ENCODE peak calls at places on chromosomes 6 and 20, in four cellular contexts. A is HAP-1; L is CD8-positive, alpha-beta memory T cell; B is AG09309. N is an unnamed sample.

GRCh38 chr6:118678866-118679265 is 27.5 kb upstream of the CEP85L start:
- DNase-seq in A (no peak), L (no peak), B (no peak), N (no peak)

GRCh38 chr6:1381397-1382330 is 7.7 kb upstream of the FOXF2 start:
- DNase-seq in A (peak; percentile 83), L (peak; percentile 19), B (no peak), N (no peak)

GRCh38 chr20:10674684-10675455 is 1.1 kb upstream of the JAG1 start:
- DNase-seq in A (peak; percentile 85), L (no peak), B (no peak), N (no peak)

GRCh38 chr6:136186363-136186762 is 63.7 kb downstream of the MTFR2 start:
- DNase-seq in A (no peak), L (no peak), B (no peak), N (no peak)

GRCh38 chr6:27293436-27294152 is 18.5 kb downstream of the POM121L2 start:
- DNase-seq in A (peak; percentile 73), L (no peak), B (no peak), N (no peak)

GRCh38 chr20:62900692-62901584 is 25.4 kb downstream of the DIDO1 start:
- DNase-seq in A (no peak), L (no peak), B (no peak), N (no peak)

GRCh38 chr20:14512856-14513255 is 175.4 kb upstream of the FLRT3 start:
- DNase-seq in A (no peak), L (no peak), B (no peak), N (no peak)

GRCh38 chr20:4018015-4018748 is 2.8 kb upstream of the RNF24 start:
- DNase-seq in A (no peak), L (no peak), B (no peak), N (no peak)

GRCh38 chr6:73131706-73132105 is 93.6 kb downstream of the KHDC1L start:
- DNase-seq in A (no peak), L (no peak), B (no peak), N (no peak)

GRCh38 chr6:17472653-17473183 is 79.3 kb downstream of the CAP2 start:
- DNase-seq in A (no peak), L (no peak), B (no peak), N (no peak)

GRCh38 chr20:24395151-24395550 is 74.3 kb upstream of the SYNDIG1 start:
- DNase-seq in A (no peak), L (no peak), B (no peak), N (no peak)

GRCh38 chr6:85641916-85642773 is 541 bp downstream of the SYNCRIP start:
- DNase-seq in A (peak; percentile 60), L (peak; percentile 55), B (no peak), N (no peak)

DNA sequence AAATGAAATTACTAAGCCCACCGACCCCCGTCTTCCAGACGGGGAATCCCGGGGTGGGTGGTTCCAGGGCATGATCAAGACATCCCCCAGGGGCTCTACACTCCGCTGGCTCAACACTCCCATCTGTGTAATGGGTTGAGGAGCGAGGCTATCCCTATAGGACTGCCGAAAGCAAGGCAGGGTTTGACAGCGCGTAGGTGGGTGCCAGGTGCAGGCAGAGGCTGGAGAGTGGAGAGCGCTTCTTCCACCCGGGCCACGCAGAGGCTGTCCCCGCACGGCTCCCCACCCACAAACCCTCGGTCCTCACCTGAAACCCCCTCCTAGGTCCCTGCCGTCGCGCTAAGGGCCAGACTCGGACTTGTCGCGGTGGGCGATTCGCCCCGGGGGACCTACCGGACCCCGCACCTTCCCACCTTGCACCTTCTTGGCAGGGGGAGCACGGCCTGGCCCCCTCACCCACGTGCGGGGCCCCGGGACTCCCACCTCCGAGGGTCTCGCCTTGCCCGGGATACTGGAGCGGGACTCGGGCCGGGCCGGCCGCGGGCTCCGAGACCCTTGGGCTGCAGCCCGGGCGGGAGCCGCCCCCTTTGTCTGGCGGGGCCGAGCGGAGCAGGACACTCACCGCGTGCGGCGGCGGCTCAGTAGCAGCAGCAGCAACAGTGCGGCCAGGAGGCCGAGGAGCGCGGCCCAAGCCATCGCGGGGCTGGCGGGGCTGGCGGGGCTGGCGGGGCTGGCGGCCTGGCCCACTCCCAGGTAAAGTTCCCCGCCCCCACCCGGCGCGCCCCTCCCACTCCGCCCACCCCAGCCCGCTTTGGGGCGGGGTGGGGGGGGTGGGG is at the start of gene PTGIS:
- DNase-seq in A (no peak), L (no peak), B (no peak), N (no peak)
- H3K4me3 ChIP-seq in A (no peak within 1 kb of the TSS), L (no peak within 1 kb of the TSS), B (peak within 1 kb of the TSS; percentile 44), N (peak within 1 kb of the TSS; percentile 33)

DNA sequence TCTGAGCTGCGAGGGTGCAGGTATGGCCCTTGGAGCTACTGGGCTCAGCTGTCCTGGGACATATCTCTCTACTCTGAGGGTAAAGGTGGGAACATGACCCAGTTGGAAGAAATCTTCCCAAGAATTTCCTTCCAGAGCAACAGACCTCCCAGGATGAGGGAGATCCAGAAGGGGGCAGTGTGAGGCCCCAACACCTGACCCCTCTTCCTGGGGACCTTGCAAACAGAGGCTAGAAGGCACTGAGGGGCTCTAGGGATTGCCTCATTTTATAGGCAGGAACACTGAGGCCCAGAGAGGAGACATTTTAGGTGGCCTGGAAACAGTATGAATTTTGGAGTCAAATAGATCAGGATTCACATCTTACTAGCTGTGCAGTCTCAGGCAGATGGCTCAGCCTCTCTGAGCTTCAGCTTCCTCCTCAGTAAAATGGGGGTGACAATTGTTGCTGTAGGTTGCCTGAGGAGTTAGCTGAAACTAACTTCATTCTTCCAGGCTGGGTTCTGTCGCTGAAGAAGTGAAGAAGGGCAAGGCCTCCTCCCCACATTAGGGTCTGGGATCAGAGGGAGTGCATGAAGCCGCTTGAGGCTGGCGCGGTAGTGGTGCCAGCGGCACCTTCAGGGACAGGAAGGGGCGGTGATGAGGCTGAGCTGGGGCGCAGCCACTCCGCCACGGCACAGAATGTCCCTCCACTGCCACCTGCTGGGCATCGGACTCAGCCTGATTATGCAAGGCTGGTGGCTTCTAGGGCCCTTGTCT is 11.4 kb downstream of the KCNK17 start:
- DNase-seq in A (peak; percentile 91), L (peak; percentile 72), B (no peak), N (peak; percentile 12)
- H3K4me3 ChIP-seq in A (no peak overlapping the region), L (peak overlapping the region; percentile 40), B (no peak overlapping the region), N (no peak overlapping the region)

DNA sequence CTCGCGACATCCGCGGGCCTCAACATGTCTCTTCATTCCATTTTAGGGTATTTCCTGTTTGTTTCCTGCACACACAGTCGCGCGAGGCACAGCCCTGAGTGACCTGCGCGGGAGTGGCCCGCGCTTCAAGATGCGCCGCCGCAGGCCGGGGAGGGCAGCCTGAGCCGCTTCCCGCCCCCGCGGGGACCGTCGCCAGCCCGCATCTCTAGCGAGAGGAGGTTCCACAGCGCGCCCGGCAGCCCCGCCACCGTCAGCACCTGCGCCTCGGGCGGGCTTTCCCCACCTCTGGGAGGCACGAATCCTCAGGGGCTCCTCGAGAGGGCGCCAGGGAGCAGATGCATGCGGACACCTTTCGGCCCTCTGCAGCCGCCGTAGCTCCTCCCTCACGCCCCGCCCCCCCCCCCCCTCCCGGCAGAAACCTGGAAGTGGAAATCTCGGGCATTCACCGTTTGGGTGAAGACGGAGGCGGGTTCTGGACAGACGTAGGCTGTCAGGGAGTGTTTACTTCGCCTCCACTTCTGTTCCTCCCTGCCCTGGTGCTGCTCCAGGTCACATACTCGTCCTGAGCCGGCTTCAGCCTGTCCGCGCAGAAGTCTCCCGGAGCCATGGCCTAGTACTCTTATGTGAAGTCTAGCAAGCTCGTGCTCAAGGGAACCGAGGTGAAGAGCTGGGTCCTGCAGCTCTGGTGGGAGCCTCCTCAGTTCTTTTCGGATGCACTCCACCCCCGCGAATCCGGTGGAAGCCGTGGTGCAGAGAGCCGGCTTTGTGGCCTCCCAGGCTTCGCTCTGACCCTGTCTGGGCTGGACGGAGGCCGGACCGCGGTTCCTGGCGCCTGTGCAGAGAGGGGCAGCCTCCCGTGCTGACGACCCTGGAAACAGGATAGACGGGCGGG is 880.5 kb upstream of the DEFB115 start:
- DNase-seq in A (peak; percentile 91), L (peak; percentile 89), B (peak; percentile 13), N (no peak)
- H3K4me3 ChIP-seq in A (peak overlapping the region; percentile 65), L (peak overlapping the region; percentile 96), B (peak overlapping the region; percentile 60), N (peak overlapping the region; percentile 65)

GRCh38 chr6:107936162-107936909 is 21.7 kb downstream of the SEC63 start:
- DNase-seq in A (no peak), L (no peak), B (no peak), N (no peak)

GRCh38 chr6:107932580-107932979 is 25.4 kb downstream of the SEC63 start:
- DNase-seq in A (no peak), L (no peak), B (no peak), N (no peak)

GRCh38 chr6:107928984-107929383 is 29.0 kb downstream of the SEC63 start:
- DNase-seq in A (no peak), L (no peak), B (no peak), N (no peak)

GRCh38 chr6:107931894-107932293 is 26.1 kb downstream of the SEC63 start:
- DNase-seq in A (no peak), L (no peak), B (no peak), N (no peak)
- H3K4me3 ChIP-seq in A (no peak overlapping the region), L (no peak overlapping the region), B (no peak overlapping the region), N (no peak overlapping the region)

N was measured in SK-N-MC.